ENCODE peak calls at places on chromosomes 5 and 9, in eight cellular contexts. M is Ammon's horn, I is renal cortical epithelial cell, T is cardiac septum, L is SK-MEL-5, K is IMR-90, P is AG04450, G is hepatic stellate cell. D is an unnamed sample.

GRCh38 chr5:137921931-137922330 is 32.7 kb downstream of the PKD2L2 start:
- DNase-seq in M (no peak), G (no peak), P (no peak), I (peak), K (peak), T (no peak), L (no peak), D (no peak)

GRCh38 chr9:128343855-128344254 is 3.5 kb downstream of the SLC27A4 start:
- DNase-seq in I (no peak), T (no peak), L (no peak), K (no peak), G (no peak), M (no peak), P (no peak), D (no peak)

GRCh38 chr5:98443916-98444315 is 329.5 kb upstream of the RGMB start:
- DNase-seq in P (no peak), G (no peak), M (no peak), T (no peak), L (no peak), K (no peak), I (no peak), D (no peak)

GRCh38 chr9:134283111-134283515 is 43.1 kb upstream of the RXRA start:
- DNase-seq in I (no peak), M (peak), L (no peak), P (peak), G (no peak), T (no peak), K (peak), D (no peak)

GRCh38 chr5:140982083-140982716 is 15.9 kb downstream of the PCDHAC2 start:
- DNase-seq in G (no peak), T (no peak), I (no peak), P (no peak), M (no peak), K (no peak), L (no peak), D (no peak)

GRCh38 chr9:4573634-4574391 is 83.5 kb downstream of the SLC1A1 start:
- DNase-seq in P (no peak), I (no peak), L (no peak), K (no peak), G (no peak), T (no peak), M (peak), D (no peak)

GRCh38 chr9:109652112-109652511 is 127.9 kb upstream of the PALM2AKAP2 start:
- DNase-seq in T (no peak), M (no peak), I (peak), L (no peak), K (peak), G (no peak), P (no peak), D (no peak)

GRCh38 chr5:39076101-39076756 is 2.0 kb upstream of the RICTOR start:
- DNase-seq in T (no peak), K (no peak), M (no peak), I (no peak), L (no peak), G (no peak), P (no peak), D (no peak)

GRCh38 chr9:33794560-33794959 is 801 bp upstream of the PRSS3 start:
- DNase-seq in K (no peak), M (no peak), T (no peak), L (no peak), P (no peak), I (no peak), G (no peak), D (no peak)

GRCh38 chr9:98977246-98977681 is 33.6 kb downstream of the COL15A1 start:
- DNase-seq in L (no peak), P (no peak), M (no peak), G (no peak), K (no peak), I (no peak), T (peak), D (no peak)

GRCh38 chr5:180316586-180316985 is 24.7 kb upstream of the MAPK9 start:
- DNase-seq in I (no peak), G (no peak), T (peak), L (no peak), K (no peak), P (no peak), M (no peak), D (no peak)

GRCh38 chr9:137436761-137437600 is 4.2 kb downstream of the ENTPD8 start:
- DNase-seq in K (no peak), M (no peak), G (no peak), L (no peak), P (no peak), I (no peak), T (peak), D (no peak)

GRCh38 chr9:110076894-110077725 is 130.8 kb downstream of the C9orf152 start:
- DNase-seq in L (no peak), P (no peak), M (no peak), T (no peak), K (peak), G (peak), I (peak), D (no peak)

GRCh38 chr5:144189800-144190429 is 19.2 kb downstream of the KCTD16 start:
- DNase-seq in P (no peak), G (no peak), M (no peak), T (no peak), K (peak), L (no peak), I (peak), D (peak)

GRCh38 chr9:16062542-16063240 is 509.8 kb downstream of the CCDC171 start:
- DNase-seq in P (peak), T (no peak), G (peak), K (peak), M (no peak), L (no peak), I (peak), D (no peak)

GRCh38 chr9:76713371-76713770 is 50.9 kb upstream of the PCA3 start:
- DNase-seq in G (no peak), K (no peak), P (no peak), T (no peak), I (no peak), L (no peak), M (no peak), D (no peak)

GRCh38 chr5:59401637-59402036 is 491.9 kb downstream of the PDE4D start:
- DNase-seq in G (no peak), L (no peak), T (no peak), I (no peak), P (no peak), K (no peak), M (no peak), D (no peak)

GRCh38 chr5:22541037-22541436 is 312.1 kb downstream of the CDH12 start:
- DNase-seq in L (no peak), G (no peak), P (no peak), M (no peak), I (no peak), K (no peak), T (no peak), D (no peak)

D was measured in GM12864.